ENCODE peak calls at places on chromosomes 12 and 14, in nine cellular contexts. N is fibroblast of mammary gland, T is uterus, C is colonic mucosa, X is ascending aorta, A is lower lobe of right lung, I is choroid plexus epithelial cell, D is fibroblast of pulmonary artery, F is foreskin fibroblast. B is an unnamed sample.

GRCh38 chr12:68868043-68868790 is 60.2 kb downstream of the MDM2 start:
- DNase-seq in N (no peak), T (no peak), C (no peak), X (no peak), A (no peak), I (no peak), D (no peak), F (no peak), B (no peak)

GRCh38 chr12:107231269-107231668 is 137.9 kb upstream of the CRY1 start:
- DNase-seq in N (no peak), T (no peak), C (no peak), X (no peak), A (no peak), I (no peak), D (no peak), F (no peak), B (no peak)

GRCh38 chr12:110007874-110008273 is 8.6 kb downstream of the ANKRD13A start:
- DNase-seq in N (no peak), T (no peak), C (no peak), X (no peak), A (no peak), I (no peak), D (no peak), F (no peak), B (no peak)

GRCh38 chr12:94284046-94284445 is 135.7 kb downstream of the PLXNC1 start:
- DNase-seq in N (no peak), T (no peak), C (no peak), X (no peak), A (no peak), I (no peak), D (no peak), F (no peak), B (no peak)

GRCh38 chr14:92688434-92689375 is 59.7 kb downstream of the LGMN start:
- DNase-seq in N (no peak), T (no peak), C (peak), X (no peak), A (no peak), I (no peak), D (no peak), F (no peak), B (no peak)

GRCh38 chr14:54206477-54206876 is 190.3 kb upstream of the CDKN3 start:
- DNase-seq in N (no peak), T (no peak), C (no peak), X (no peak), A (no peak), I (no peak), D (no peak), F (no peak), B (no peak)

GRCh38 chr12:104263580-104264358 is 39.8 kb upstream of the EID3 start:
- DNase-seq in N (peak), T (no peak), C (no peak), X (no peak), A (no peak), I (peak), D (peak), F (peak), B (peak)

GRCh38 chr12:69966409-69966808 is 141.4 kb downstream of the MYRFL start:
- DNase-seq in N (peak), T (peak), C (no peak), X (no peak), A (no peak), I (peak), D (peak), F (peak), B (no peak)

GRCh38 chr12:113658030-113658655 is 186.5 kb upstream of the LHX5 start:
- DNase-seq in N (peak), T (no peak), C (no peak), X (no peak), A (no peak), I (no peak), D (peak), F (no peak), B (no peak)

GRCh38 chr12:19683178-19683927 is 244.1 kb downstream of the AEBP2 start:
- DNase-seq in N (peak), T (no peak), C (no peak), X (no peak), A (no peak), I (peak), D (peak), F (peak), B (peak)

GRCh38 chr12:131607658-131608447 is 103.0 kb upstream of the SFSWAP start:
- DNase-seq in N (no peak), T (no peak), C (no peak), X (no peak), A (no peak), I (no peak), D (no peak), F (no peak), B (no peak)

DNA sequence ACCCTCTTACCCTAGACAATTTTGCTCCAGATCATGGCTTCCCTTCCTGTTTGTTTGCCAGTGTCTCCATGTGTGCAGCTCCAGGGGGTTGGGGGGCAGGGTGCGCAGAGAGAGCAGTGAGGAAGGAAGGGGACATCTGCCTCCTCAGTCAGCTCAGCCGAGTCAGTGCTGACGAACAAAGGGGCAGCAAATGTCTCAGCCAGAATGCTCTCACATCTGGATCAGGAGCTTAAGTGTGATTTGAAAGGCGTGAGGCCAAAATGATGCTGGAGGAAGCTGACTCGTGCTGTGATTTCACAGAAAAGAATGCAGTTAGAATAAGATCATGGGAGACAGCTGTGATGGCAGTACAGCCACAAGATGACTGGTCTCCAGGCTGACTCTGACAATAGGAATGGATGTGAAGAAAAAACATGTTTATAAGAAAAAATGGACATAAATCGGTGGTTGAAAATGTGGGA is 27.1 kb upstream of the CDK17 start:
- DNase-seq in N (peak), T (peak), C (peak), X (no peak), A (no peak), I (peak), D (peak), F (peak), B (peak)
- TF ChIP-seq CTCF in N (no peak), T (no peak), C (no peak), X (no peak), A (no peak), I (no peak), D (no peak), F (no peak), B (no peak)

GRCh38 chr14:67887478-67887877 is 67.9 kb downstream of the RAD51B start:
- DNase-seq in N (no peak), T (no peak), C (no peak), X (no peak), A (no peak), I (no peak), D (no peak), F (no peak), B (no peak)

GRCh38 chr14:67892466-67893120 is 73.0 kb downstream of the RAD51B start:
- DNase-seq in N (no peak), T (no peak), C (no peak), X (no peak), A (no peak), I (no peak), D (no peak), F (peak), B (no peak)
- H3K4me3 ChIP-seq in N (no peak), T (no peak), C (no peak), X (no peak), A (no peak), I (no peak), D (no peak), F (no peak), B (no peak)

GRCh38 chr14:98501836-98502235 is 770.2 kb downstream of the BCL11B start:
- DNase-seq in N (no peak), T (no peak), C (no peak), X (no peak), A (no peak), I (no peak), D (no peak), F (no peak), B (no peak)

GRCh38 chr14:98494582-98494981 is 777.4 kb downstream of the BCL11B start:
- DNase-seq in N (no peak), T (no peak), C (no peak), X (no peak), A (no peak), I (no peak), D (no peak), F (no peak), B (no peak)

GRCh38 chr14:98501335-98501734 is 770.7 kb downstream of the BCL11B start:
- DNase-seq in N (no peak), T (no peak), C (no peak), X (no peak), A (no peak), I (no peak), D (no peak), F (no peak), B (no peak)

GRCh38 chr14:98503086-98503815 is 768.7 kb downstream of the BCL11B start:
- DNase-seq in N (no peak), T (no peak), C (no peak), X (no peak), A (no peak), I (no peak), D (no peak), F (no peak), B (no peak)

GRCh38 chr14:98498019-98498885 is 773.7 kb downstream of the BCL11B start:
- DNase-seq in N (no peak), T (no peak), C (no peak), X (no peak), A (no peak), I (no peak), D (no peak), F (no peak), B (no peak)
- TF ChIP-seq CTCF in N (no peak), T (no peak), C (no peak), X (no peak), A (no peak), I (no peak), D (no peak), F (no peak), B (no peak)

GRCh38 chr14:93970589-93970966 is 5.8 kb downstream of the ASB2 start:
- DNase-seq in N (no peak), T (no peak), C (no peak), X (no peak), A (no peak), I (no peak), D (peak), F (no peak), B (no peak)

GRCh38 chr14:93969082-93969828 is 7.1 kb downstream of the ASB2 start:
- DNase-seq in N (peak), T (no peak), C (no peak), X (no peak), A (no peak), I (no peak), D (no peak), F (no peak), B (no peak)

GRCh38 chr14:93972618-93973205 is 3.7 kb downstream of the ASB2 start:
- DNase-seq in N (no peak), T (no peak), C (no peak), X (no peak), A (peak), I (no peak), D (no peak), F (no peak), B (no peak)

GRCh38 chr14:93971635-93972027 is 4.7 kb downstream of the ASB2 start:
- DNase-seq in N (no peak), T (no peak), C (no peak), X (no peak), A (no peak), I (no peak), D (no peak), F (no peak), B (no peak)

DNA sequence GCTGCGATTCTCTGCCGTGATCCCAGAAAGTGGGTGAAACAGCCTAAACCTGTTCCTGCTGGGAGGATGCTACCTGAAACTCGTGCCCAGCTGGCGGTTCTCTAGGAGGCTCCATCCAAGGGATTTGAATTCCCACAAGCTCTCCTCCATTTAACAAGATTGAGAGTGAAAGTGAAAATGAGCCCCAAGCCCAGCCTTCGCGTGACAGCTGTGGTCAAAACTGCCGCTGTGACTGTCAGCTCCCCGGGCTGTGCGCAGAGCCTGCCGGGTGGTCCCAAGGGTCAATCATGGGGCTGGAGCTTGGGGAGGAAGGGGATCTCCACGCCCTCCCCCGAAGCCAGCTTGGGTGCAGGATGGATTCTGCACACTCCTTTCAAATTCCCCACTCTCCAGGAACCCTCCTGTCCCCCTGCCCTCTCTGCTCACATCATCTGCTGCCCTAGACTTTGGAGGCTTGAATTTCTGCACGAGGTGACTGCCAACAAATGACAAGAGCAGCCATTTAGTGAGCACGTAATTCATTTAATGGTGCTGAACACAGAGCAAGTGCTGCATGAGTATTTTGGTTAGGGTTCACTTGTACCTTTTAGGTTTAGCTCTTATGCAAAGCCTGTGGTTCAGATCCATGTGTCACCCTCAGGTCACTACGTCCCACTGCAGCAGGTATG is 5.3 kb downstream of the ASB2 start:
- DNase-seq in N (no peak), T (no peak), C (no peak), X (no peak), A (peak), I (no peak), D (no peak), F (no peak), B (no peak)
- H3K4me3 ChIP-seq in N (no peak), T (no peak), C (peak), X (peak), A (peak), I (no peak), D (no peak), F (peak), B (peak)

GRCh38 chr12:93127582-93128331 is 198.7 kb upstream of the EEA1 start:
- DNase-seq in N (peak), T (peak), C (no peak), X (peak), A (peak), I (peak), D (peak), F (peak), B (peak)
- TF ChIP-seq CTCF in N (peak), T (no peak), C (no peak), X (peak), A (peak), I (peak), D (peak), F (no peak), B (peak)

GRCh38 chr12:99004799-99005474 is 359.8 kb downstream of the APAF1 start:
- DNase-seq in N (no peak), T (no peak), C (no peak), X (no peak), A (no peak), I (no peak), D (no peak), F (no peak), B (no peak)

GRCh38 chr12:99009654-99010296 is 364.7 kb downstream of the APAF1 start:
- DNase-seq in N (peak), T (no peak), C (no peak), X (no peak), A (no peak), I (no peak), D (peak), F (no peak), B (no peak)

DNA sequence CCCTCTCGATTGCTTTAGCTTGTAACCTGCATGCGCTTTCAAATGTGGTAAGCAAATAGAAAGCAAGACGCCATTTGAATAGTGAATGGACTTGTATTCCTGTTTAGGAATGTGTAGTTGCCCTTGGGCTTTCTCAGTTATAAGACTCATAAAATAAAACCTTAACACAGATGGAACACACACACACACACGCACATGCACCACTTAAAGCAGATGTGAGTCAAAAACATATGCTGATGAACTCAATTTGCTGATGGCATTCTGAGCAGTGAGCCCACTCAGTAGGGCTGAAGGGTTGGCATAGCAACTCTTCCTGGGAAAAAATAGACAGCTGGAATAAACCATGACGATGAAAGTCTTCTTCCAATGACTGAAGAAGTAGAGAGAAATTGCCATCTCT is 360.5 kb downstream of the APAF1 start:
- DNase-seq in N (no peak), T (no peak), C (no peak), X (no peak), A (no peak), I (no peak), D (no peak), F (no peak), B (peak)
- H3K4me3 ChIP-seq in N (no peak), T (no peak), C (no peak), X (no peak), A (no peak), I (no peak), D (no peak), F (no peak), B (no peak)

DNA sequence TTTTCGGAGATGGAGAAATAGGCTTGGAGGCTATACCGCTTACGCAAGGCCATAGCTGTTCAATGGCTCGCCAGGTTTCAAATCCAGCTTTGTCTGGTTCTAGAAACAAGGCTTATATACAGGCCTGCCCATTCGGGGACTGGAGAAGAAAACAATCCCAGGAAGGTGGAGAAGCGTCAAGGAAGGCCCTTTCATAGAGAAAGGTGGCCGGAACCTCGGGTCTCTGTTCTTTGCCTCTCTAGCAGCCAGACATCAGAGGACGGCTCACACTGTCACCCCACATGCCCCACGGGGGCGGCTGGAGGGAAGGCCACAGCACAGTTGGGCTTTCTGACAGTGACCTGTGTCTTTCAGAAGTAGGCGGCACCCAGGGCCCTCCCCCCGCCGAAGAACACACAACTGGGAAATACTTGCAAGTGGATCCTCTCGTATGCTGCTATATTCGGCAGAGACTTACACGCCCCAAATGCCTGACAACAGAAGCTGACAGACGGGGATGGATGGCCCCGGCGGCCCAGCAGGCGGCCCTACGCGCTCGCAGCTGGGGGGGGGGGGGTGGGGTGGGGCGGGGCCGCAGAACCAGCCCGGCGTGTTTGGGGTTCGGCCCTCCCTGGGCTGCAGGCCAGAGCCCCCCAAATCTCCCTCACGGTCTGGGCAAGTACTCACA is 4.5 kb upstream of the SETD1B start:
- DNase-seq in N (peak), T (peak), C (peak), X (peak), A (peak), I (peak), D (peak), F (peak), B (no peak)
- TF ChIP-seq CTCF in N (no peak), T (no peak), C (no peak), X (no peak), A (no peak), I (no peak), D (no peak), F (no peak), B (no peak)

GRCh38 chr14:103847954-103848719 is 762 bp upstream of the PPP1R13B start:
- DNase-seq in N (no peak), T (peak), C (no peak), X (no peak), A (peak), I (peak), D (no peak), F (peak), B (no peak)

GRCh38 chr14:103845327-103845726 is 2.0 kb downstream of the PPP1R13B start:
- DNase-seq in N (no peak), T (no peak), C (no peak), X (no peak), A (no peak), I (no peak), D (no peak), F (no peak), B (no peak)

GRCh38 chr14:103847439-103847953 is at the start of gene PPP1R13B:
- DNase-seq in N (peak), T (peak), C (peak), X (peak), A (peak), I (peak), D (peak), F (peak), B (peak)

GRCh38 chr14:103846008-103846568 is 1.3 kb downstream of the PPP1R13B start:
- DNase-seq in N (no peak), T (no peak), C (no peak), X (no peak), A (no peak), I (no peak), D (no peak), F (no peak), B (no peak)

GRCh38 chr14:103846569-103847438 is 571 bp downstream of the PPP1R13B start:
- DNase-seq in N (no peak), T (no peak), C (peak), X (no peak), A (peak), I (no peak), D (no peak), F (peak), B (no peak)
- H3K4me3 ChIP-seq in N (peak), T (peak), C (peak), X (peak), A (peak), I (peak), D (peak), F (peak), B (peak)

DNA sequence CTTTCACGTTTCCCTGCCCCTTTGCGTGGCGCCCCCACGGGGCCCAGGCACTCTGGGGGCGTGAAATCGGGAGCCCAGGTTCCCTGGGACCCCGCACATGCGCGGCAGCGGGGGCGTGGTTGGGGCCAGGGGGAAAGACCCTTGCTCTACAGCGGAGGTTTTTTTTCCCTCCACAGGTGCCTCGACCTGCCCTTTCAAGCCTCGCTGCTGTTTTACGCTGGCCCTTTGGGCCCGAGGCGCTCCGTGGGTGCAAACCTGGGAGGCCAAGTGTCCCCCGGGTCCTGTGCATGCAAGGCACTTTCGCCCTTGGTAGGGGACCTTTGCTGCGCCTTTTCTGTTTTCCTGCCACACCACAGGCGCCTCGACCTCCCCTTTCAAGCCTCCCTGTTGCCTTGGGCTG is 329.8 kb downstream of the ALG10 start:
- DNase-seq in N (no peak), T (no peak), C (no peak), X (no peak), A (no peak), I (no peak), D (no peak), F (no peak), B (no peak)
- TF ChIP-seq CTCF in N (no peak), T (no peak), C (no peak), X (no peak), A (no peak), I (no peak), D (no peak), F (no peak), B (no peak)